ENCODE peak calls at places on chromosome 4, in six cellular contexts. V, X, W, I, P and J are unnamed samples.

GRCh38 chr4:40842725-40843401 is 93.1 kb downstream of the NSUN7 start:
- DNase-seq in V (peak), X (no peak), W (no peak), I (no peak), P (no peak), J (no peak)

GRCh38 chr4:7771056-7771455 is 168.6 kb downstream of the AFAP1 start:
- DNase-seq in V (no peak), X (no peak), W (no peak), I (no peak), P (no peak), J (no peak)

GRCh38 chr4:109877400-109877799 is 29.5 kb downstream of the LRIT3 start:
- DNase-seq in V (no peak), X (peak), W (no peak), I (no peak), P (no peak), J (no peak)

GRCh38 chr4:145656156-145656555 is 23.8 kb upstream of the C4orf51 start:
- DNase-seq in V (no peak), X (no peak), W (no peak), I (no peak), P (no peak), J (no peak)

GRCh38 chr4:152258804-152259708 is 276.8 kb downstream of the FBXW7 start:
- DNase-seq in V (peak), X (no peak), W (no peak), I (no peak), P (no peak), J (no peak)

GRCh38 chr4:145289403-145290076 is 109.2 kb upstream of the OTUD4 start:
- DNase-seq in V (no peak), X (no peak), W (no peak), I (no peak), P (no peak), J (no peak)

GRCh38 chr4:113397114-113397701 is 347.8 kb downstream of the ANK2 start:
- DNase-seq in V (peak), X (no peak), W (no peak), I (no peak), P (no peak), J (no peak)

GRCh38 chr4:94650690-94651089 is 107.1 kb upstream of the BMPR1B start:
- DNase-seq in V (no peak), X (no peak), W (no peak), I (no peak), P (peak), J (no peak)

GRCh38 chr4:140168474-140168873 is 14.5 kb upstream of the MAML3 start:
- DNase-seq in V (no peak), X (no peak), W (peak), I (no peak), P (no peak), J (no peak)

GRCh38 chr4:187732524-187732923 is 263.0 kb upstream of the ZFP42 start:
- DNase-seq in V (peak), X (no peak), W (no peak), I (no peak), P (no peak), J (no peak)

GRCh38 chr4:15899511-15899910 is 39.0 kb downstream of the FGFBP1 start:
- DNase-seq in V (no peak), X (no peak), W (no peak), I (no peak), P (no peak), J (no peak)

GRCh38 chr4:23516719-23517118 is 373.1 kb downstream of the PPARGC1A start:
- DNase-seq in V (peak), X (no peak), W (peak), I (no peak), P (no peak), J (no peak)

GRCh38 chr4:24742773-24743676 is 52.3 kb upstream of the SOD3 start:
- DNase-seq in V (peak), X (no peak), W (no peak), I (no peak), P (no peak), J (no peak)

GRCh38 chr4:109026588-109026987 is 263.7 kb upstream of the ETNPPL start:
- DNase-seq in V (peak), X (no peak), W (no peak), I (no peak), P (no peak), J (no peak)

GRCh38 chr4:26150948-26151347 is 169.9 kb upstream of the RBPJ start:
- DNase-seq in V (peak), X (peak), W (peak), I (no peak), P (no peak), J (no peak)

GRCh38 chr4:48832571-48832970 is 1.7 kb downstream of the OCIAD1 start:
- DNase-seq in V (no peak), X (no peak), W (peak), I (no peak), P (no peak), J (no peak)

GRCh38 chr4:144174401-144175067 is 34.0 kb upstream of the GYPA start:
- DNase-seq in V (peak), X (peak), W (peak), I (no peak), P (peak), J (peak)

GRCh38 chr4:120927758-120928409 is 5.4 kb upstream of the PRDM5 start:
- DNase-seq in V (no peak), X (no peak), W (no peak), I (no peak), P (no peak), J (no peak)

GRCh38 chr4:8198206-8198905 is 734 bp upstream of the SH3TC1 start:
- DNase-seq in V (no peak), X (peak), W (no peak), I (peak), P (no peak), J (peak)

GRCh38 chr4:144580421-144580820 is 65.5 kb upstream of the HHIP start:
- DNase-seq in V (no peak), X (no peak), W (no peak), I (no peak), P (no peak), J (no peak)

GRCh38 chr4:82044141-82044993 is 329.4 kb downstream of the HNRNPD start:
- DNase-seq in V (peak), X (peak), W (no peak), I (peak), P (no peak), J (no peak)

GRCh38 chr4:18012807-18013462 is 8.6 kb downstream of the LCORL start:
- DNase-seq in V (peak), X (no peak), W (no peak), I (no peak), P (no peak), J (no peak)

GRCh38 chr4:3656441-3657376 is 109.5 kb upstream of the ADRA2C start:
- DNase-seq in V (no peak), X (no peak), W (no peak), I (no peak), P (no peak), J (peak)

GRCh38 chr4:111689214-111689613 is 456.0 kb upstream of the FAM241A start:
- DNase-seq in V (peak), X (peak), W (no peak), I (no peak), P (no peak), J (no peak)

GRCh38 chr4:184648220-184649025 is 824 bp downstream of the CASP3 start:
- DNase-seq in V (peak), X (peak), W (peak), I (peak), P (peak), J (peak)

GRCh38 chr4:141133146-141134006 is at the start of gene RNF150:
- DNase-seq in V (peak), X (peak), W (no peak), I (peak), P (peak), J (peak)

GRCh38 chr4:136369073-136369472 is 1163.2 kb downstream of the PCDH18 start:
- DNase-seq in V (peak), X (no peak), W (peak), I (no peak), P (no peak), J (no peak)

GRCh38 chr4:184108006-184108501 is 109.6 kb downstream of the ENPP6 start:
- DNase-seq in V (no peak), X (no peak), W (no peak), I (no peak), P (no peak), J (no peak)

GRCh38 chr4:33060873-33061542 is 2340.8 kb downstream of the PCDH7 start:
- DNase-seq in V (peak), X (peak), W (peak), I (peak), P (peak), J (peak)